ENCODE peak calls at places on chromosome 5, in four cellular contexts. E is tibial nerve, V is A549, Y is H54. B is an unnamed sample.

GRCh38 chr5:139684881-139685749 is 37.0 kb downstream of the CXXC5 start:
- DNase-seq in E (no peak), Y (no peak), V (no peak), B (no peak)

GRCh38 chr5:4514067-4514648 is 626.0 kb upstream of the ADAMTS16 start:
- DNase-seq in Y (no peak), V (no peak), E (no peak), B (no peak)

GRCh38 chr5:160105686-160106085 is 13.6 kb downstream of the PWWP2A start:
- DNase-seq in V (no peak), E (no peak), Y (no peak), B (no peak)

GRCh38 chr5:10601246-10602030 is 37.6 kb downstream of the ANKRD33B start:
- DNase-seq in Y (peak), V (peak), E (peak), B (peak)

GRCh38 chr5:34957857-34958690 is 28.7 kb downstream of the DNAJC21 start:
- DNase-seq in V (peak), Y (peak), E (peak), B (no peak)

GRCh38 chr5:64147849-64148441 is 17.7 kb upstream of the RNF180 start:
- DNase-seq in E (peak), V (peak), Y (no peak), B (peak)

GRCh38 chr5:141149812-141150211 is at the start of gene PCDHB6:
- DNase-seq in V (peak), E (no peak), Y (no peak), B (no peak)

GRCh38 chr5:176810687-176811501 is 535 bp downstream of the UNC5A start:
- DNase-seq in E (no peak), Y (peak), V (no peak), B (no peak)

GRCh38 chr5:109426075-109426474 is 16.3 kb upstream of the PJA2 start:
- DNase-seq in E (no peak), V (no peak), Y (no peak), B (no peak)

GRCh38 chr5:7849531-7850240 is 1.2 kb downstream of the CFAP90 start:
- DNase-seq in Y (no peak), V (peak), E (no peak), B (no peak)
- TF ChIP-seq POLR2A in Y (no peak), V (no peak), E (no peak), B (no peak)

GRCh38 chr5:56480305-56481146 is 247.4 kb upstream of the ANKRD55 start:
- DNase-seq in Y (peak), V (no peak), E (peak), B (peak)
- TF ChIP-seq POLR2A in Y (no peak), V (no peak), E (peak), B (no peak)

DNA sequence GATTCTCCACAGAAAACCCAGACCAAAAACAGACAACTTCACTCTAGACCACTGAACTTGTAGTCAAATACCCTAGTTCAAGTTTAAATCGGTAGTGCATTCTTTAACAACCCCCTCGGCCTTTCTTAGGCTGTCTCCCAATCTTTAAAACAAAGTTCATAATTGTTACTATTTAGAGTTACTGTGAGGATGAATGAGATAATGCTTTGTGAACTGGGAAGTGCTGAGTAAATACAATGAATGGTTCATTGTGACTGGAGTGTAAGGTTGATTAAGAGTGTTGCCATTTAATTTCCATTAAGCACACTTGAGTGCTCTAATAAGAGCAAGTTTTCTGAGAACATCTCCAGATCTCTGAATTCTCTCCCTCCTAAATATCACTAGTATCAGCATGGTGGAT is 228.8 kb upstream of the PIK3R1 start:
- DNase-seq in V (no peak), E (no peak), Y (no peak), B (no peak)
- TF ChIP-seq POLR2A in V (no peak), E (no peak), Y (no peak), B (no peak)

GRCh38 chr5:142644640-142645361 is 41.1 kb downstream of the FGF1 start:
- DNase-seq in E (no peak), V (peak), Y (peak), B (no peak)
- TF ChIP-seq POLR2A in E (no peak), V (no peak), Y (peak), B (no peak)

B was measured in breast epithelium.